ENCODE peak calls at places on chromosomes 16 and 17, in six cellular contexts. W is mucosa of descending colon; K is thyroid gland; U is CD8-positive, alpha-beta T cell; Z is neural crest cell; J is uterus. D is an unnamed sample.
A peak's percentile ranks its signal among the peaks of the same experiment; 100 is the strongest.

GRCh38 chr17:64212122-64212521 is 50.9 kb downstream of the TEX2 start:
- DNase-seq in W (no peak), K (no peak), U (no peak), Z (no peak), J (no peak), D (no peak)

GRCh38 chr17:6592193-6592592 is 35.8 kb upstream of the PITPNM3 start:
- DNase-seq in W (no peak), K (no peak), U (no peak), Z (no peak), J (no peak), D (no peak)

GRCh38 chr16:80862153-80862552 is 57.8 kb upstream of the CDYL2 start:
- DNase-seq in W (no peak), K (no peak), U (no peak), Z (no peak), J (no peak), D (no peak)

GRCh38 chr17:14688134-14688533 is 387.3 kb downstream of the HS3ST3B1 start:
- DNase-seq in W (no peak), K (no peak), U (no peak), Z (no peak), J (no peak), D (no peak)

GRCh38 chr17:76725580-76726230 is 701 bp downstream of the JMJD6 start:
- DNase-seq in W (peak; percentile 88), K (peak; percentile 78), U (peak; percentile 52), Z (no peak), J (peak; percentile 68), D (no peak)

GRCh38 chr16:71576971-71577370 is at the start of gene TAT:
- DNase-seq in W (no peak), K (no peak), U (no peak), Z (no peak), J (no peak), D (no peak)

GRCh38 chr17:76812968-76813367 is 55.2 kb upstream of the MGAT5B start:
- DNase-seq in W (no peak), K (no peak), U (no peak), Z (no peak), J (no peak), D (no peak)

GRCh38 chr16:26569793-26570192 is 496.9 kb upstream of the C16orf82 start:
- DNase-seq in W (no peak), K (no peak), U (no peak), Z (peak; percentile 6), J (no peak), D (no peak)

GRCh38 chr17:14308636-14308964 is 7.7 kb downstream of the HS3ST3B1 start:
- DNase-seq in W (no peak), K (no peak), U (no peak), Z (no peak), J (no peak), D (no peak)

GRCh38 chr17:4199818-4200402 is 56.9 kb downstream of the CYB5D2 start:
- DNase-seq in W (peak; percentile 28), K (peak; percentile 10), U (peak; percentile 6), Z (peak; percentile 45), J (no peak), D (no peak)

GRCh38 chr17:53090770-53091169 is 732.0 kb upstream of the KIF2B start:
- DNase-seq in W (no peak), K (no peak), U (no peak), Z (no peak), J (no peak), D (no peak)

GRCh38 chr17:36485027-36485426 is 1.5 kb upstream of the ZNHIT3 start:
- DNase-seq in W (no peak), K (no peak), U (no peak), Z (no peak), J (no peak), D (peak; percentile 38)

GRCh38 chr16:86587487-86587886 is 9.1 kb downstream of the FOXL1 start:
- DNase-seq in W (no peak), K (no peak), U (no peak), Z (no peak), J (no peak), D (no peak)

GRCh38 chr17:28381141-28381825 is 9.8 kb downstream of the SARM1 start:
- DNase-seq in W (peak; percentile 59), K (peak; percentile 41), U (no peak), Z (peak; percentile 38), J (no peak), D (peak; percentile 87)

GRCh38 chr17:9926150-9926804 is 21.2 kb upstream of the RCVRN start:
- DNase-seq in W (no peak), K (no peak), U (no peak), Z (no peak), J (no peak), D (no peak)

GRCh38 chr17:50575581-50576210 is 15.2 kb downstream of the CACNA1G start:
- DNase-seq in W (no peak), K (no peak), U (no peak), Z (no peak), J (no peak), D (no peak)

GRCh38 chr17:10729334-10730193 is at the start of gene TMEM220:
- DNase-seq in W (peak; percentile 75), K (peak; percentile 85), U (peak; percentile 21), Z (peak; percentile 72), J (peak; percentile 83), D (no peak)

GRCh38 chr16:82643136-82643535 is 16.4 kb downstream of the CDH13 start:
- DNase-seq in W (no peak), K (no peak), U (no peak), Z (no peak), J (no peak), D (no peak)

GRCh38 chr16:57563761-57564160 is 21.3 kb downstream of the ADGRG5 start:
- DNase-seq in W (no peak), K (no peak), U (no peak), Z (no peak), J (no peak), D (no peak)

GRCh38 chr17:79777166-79777843 is 643 bp upstream of the CBX2 start:
- DNase-seq in W (no peak), K (peak; percentile 63), U (no peak), Z (peak; percentile 64), J (peak; percentile 60), D (peak; percentile 49)

GRCh38 chr17:60601443-60602384 is 1.7 kb downstream of the PPM1D start:
- DNase-seq in W (peak; percentile 79), K (peak; percentile 30), U (peak; percentile 4), Z (peak; percentile 35), J (peak; percentile 62), D (no peak)

GRCh38 chr17:55454906-55455474 is 33.4 kb upstream of the MMD start:
- DNase-seq in W (no peak), K (no peak), U (no peak), Z (no peak), J (no peak), D (no peak)

GRCh38 chr16:84482001-84482891 is 22.2 kb downstream of the MEAK7 start:
- DNase-seq in W (no peak), K (no peak), U (no peak), Z (no peak), J (no peak), D (peak; percentile 88)

GRCh38 chr17:65723356-65723928 is 162.0 kb upstream of the AXIN2 start:
- DNase-seq in W (no peak), K (no peak), U (no peak), Z (no peak), J (no peak), D (no peak)

GRCh38 chr17:76955191-76955590 is 87.0 kb downstream of the MGAT5B start:
- DNase-seq in W (no peak), K (no peak), U (no peak), Z (no peak), J (no peak), D (peak; percentile 46)

GRCh38 chr17:16929281-16929680 is 42.6 kb downstream of the TNFRSF13B start:
- DNase-seq in W (no peak), K (no peak), U (no peak), Z (no peak), J (no peak), D (peak; percentile 26)

DNA sequence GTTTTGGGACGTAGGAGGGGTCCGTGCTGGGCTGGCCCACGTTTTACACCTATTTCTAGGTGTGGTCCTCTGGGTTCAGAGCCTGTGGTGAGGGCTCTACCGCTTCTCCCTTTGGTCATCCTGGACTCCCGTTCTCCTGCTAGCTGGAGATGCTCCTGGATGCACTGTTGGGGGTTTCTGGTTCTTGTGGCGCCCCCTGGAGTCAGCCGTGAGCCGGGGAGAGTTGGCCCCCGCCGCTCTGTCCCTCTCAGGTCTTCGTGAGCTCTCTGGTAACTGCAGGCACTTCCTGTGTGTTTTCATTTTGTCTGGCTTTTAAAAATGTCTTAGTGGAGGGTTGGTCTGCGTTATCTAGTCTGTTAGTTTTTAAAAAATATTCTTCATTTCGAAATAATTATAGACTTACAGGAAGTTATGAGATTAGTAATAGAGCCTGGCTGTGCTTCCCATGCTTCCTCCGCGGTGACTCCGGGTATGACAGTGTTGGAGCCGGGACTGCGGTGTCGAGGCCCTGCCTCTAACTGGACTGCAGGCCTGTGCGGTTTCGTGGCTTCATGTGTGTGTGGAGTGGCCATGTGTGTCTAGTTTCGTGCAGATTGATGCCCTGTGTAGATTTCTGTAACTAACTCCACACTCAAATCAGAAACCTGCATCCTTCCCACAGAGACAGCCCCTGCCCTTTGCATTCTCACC is 78.0 kb upstream of the ZNF750 start:
- DNase-seq in W (peak; percentile 30), K (peak; percentile 32), U (peak; percentile 21), Z (peak; percentile 19), J (no peak), D (no peak)
- TF ChIP-seq CTCF in W (no peak), K (peak; percentile 41), U (peak; percentile 21), Z (peak; percentile 45), J (no peak), D (peak; percentile 68)

GRCh38 chr16:68374251-68374805 is 63.5 kb downstream of the PRMT7 start:
- DNase-seq in W (no peak), K (no peak), U (no peak), Z (no peak), J (no peak), D (peak; percentile 74)
- TF ChIP-seq CTCF in W (no peak), K (no peak), U (no peak), Z (no peak), J (no peak), D (no peak)

DNA sequence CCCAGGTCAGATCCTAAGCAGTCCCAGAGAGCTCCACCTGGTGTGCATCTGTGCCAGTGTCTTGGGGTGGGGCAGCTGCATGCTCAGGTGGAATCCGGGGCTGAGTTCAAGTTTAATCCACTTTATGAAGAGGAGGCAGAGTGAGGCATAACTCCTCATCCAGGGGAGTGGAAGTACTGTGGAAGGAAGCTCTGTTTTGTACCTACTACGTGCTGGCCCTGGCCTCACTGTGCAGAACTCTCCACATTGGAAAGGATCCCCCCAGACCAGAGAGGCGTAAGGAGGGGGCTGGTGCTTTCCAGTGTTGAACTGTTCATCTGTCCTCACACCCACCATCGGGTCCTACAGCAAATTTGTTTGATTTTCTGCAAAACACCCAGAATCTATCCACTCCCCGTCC is 78.0 kb downstream of the ABCC6 start:
- DNase-seq in W (no peak), K (no peak), U (no peak), Z (no peak), J (no peak), D (no peak)
- TF ChIP-seq CTCF in W (no peak), K (no peak), U (no peak), Z (no peak), J (no peak), D (peak; percentile 21)

DNA sequence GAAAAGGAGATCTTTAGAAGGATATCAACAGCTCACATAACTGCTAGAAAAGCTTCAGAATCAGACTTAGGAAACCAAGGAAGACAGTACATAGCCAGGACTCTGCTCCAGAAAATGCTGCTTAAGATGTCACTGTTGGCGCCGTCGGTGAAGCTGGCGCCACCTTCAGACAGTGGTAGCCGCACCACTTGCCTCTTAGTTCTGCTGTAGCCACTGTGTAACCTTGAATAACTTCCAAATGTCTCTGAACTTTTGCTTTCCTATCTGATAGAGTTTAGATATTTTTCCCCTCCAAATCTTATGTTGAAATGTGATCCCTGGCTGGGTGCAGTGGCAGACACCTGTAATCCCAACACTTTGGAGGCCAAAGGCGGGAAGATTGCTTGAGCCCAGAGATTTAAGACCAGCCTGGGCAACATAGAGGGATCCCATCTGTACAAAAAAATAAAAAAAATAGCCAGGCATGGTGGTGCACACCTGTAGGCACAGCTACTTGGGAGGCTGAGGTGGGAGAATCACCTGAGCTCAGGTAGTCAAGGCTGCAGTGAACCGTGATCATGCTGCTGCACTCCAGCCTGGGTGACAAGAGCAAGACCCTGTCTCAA is 6.3 kb upstream of the USP31 start:
- DNase-seq in W (peak; percentile 40), K (no peak), U (no peak), Z (no peak), J (no peak), D (no peak)
- TF ChIP-seq CTCF in W (no peak), K (no peak), U (no peak), Z (peak; percentile 44), J (peak; percentile 4), D (peak; percentile 51)

D was measured in chondrocyte.